ENCODE peak calls at places on chromosome 4, in six cellular contexts. M is stimulated activated CD4-positive, alpha-beta T cell treated with anti-CD3 and anti-CD28 coated beads, Interleukin-4, amount 100 ng/mL, for 1 hour; Z is aorta; L is MCF 10A; E is T-helper 1 cell; Q is retinal pigment epithelial cell. W is an unnamed sample.

GRCh38 chr4:88937081-88937480 is 119.9 kb downstream of the FAM13A start:
- DNase-seq in L (no peak), E (no peak), Z (no peak), Q (no peak), M (no peak), W (no peak)

GRCh38 chr4:53906786-53907185 is 157.6 kb downstream of the CHIC2 start:
- DNase-seq in M (no peak), L (no peak), E (no peak), Q (no peak), Z (no peak), W (no peak)

GRCh38 chr4:64781737-64782326 is 372.6 kb upstream of the TECRL start:
- DNase-seq in M (no peak), Z (no peak), L (peak; percentile 57), Q (peak; percentile 11), E (peak; percentile 0), W (no peak)

GRCh38 chr4:5370286-5370685 is 319.0 kb downstream of the STK32B start:
- DNase-seq in M (no peak), L (peak; percentile 58), E (no peak), Q (no peak), Z (no peak), W (no peak)

GRCh38 chr4:10256203-10256602 is 139.6 kb upstream of the WDR1 start:
- DNase-seq in M (no peak), L (no peak), E (no peak), Q (no peak), Z (no peak), W (no peak)

GRCh38 chr4:145805490-145805889 is 125.5 kb downstream of the C4orf51 start:
- DNase-seq in Z (no peak), L (peak; percentile 53), M (no peak), Q (no peak), E (no peak), W (peak; percentile 62)

GRCh38 chr4:130359537-130359936 is 1263.6 kb downstream of the C4orf33 start:
- DNase-seq in M (no peak), E (no peak), Z (no peak), L (peak; percentile 39), Q (peak; percentile 7), W (no peak)

GRCh38 chr4:147981305-147981704 is 249.4 kb downstream of the ARHGAP10 start:
- DNase-seq in Z (no peak), Q (no peak), M (no peak), E (peak; percentile 23), L (no peak), W (no peak)

GRCh38 chr4:41290486-41290885 is 33.8 kb downstream of the UCHL1 start:
- DNase-seq in L (no peak), Z (no peak), E (no peak), Q (no peak), M (no peak), W (peak; percentile 25)

GRCh38 chr4:137946423-137946822 is 295.7 kb downstream of the SLC7A11 start:
- DNase-seq in M (no peak), Q (no peak), E (no peak), L (no peak), Z (no peak), W (no peak)

GRCh38 chr4:124757121-124757520 is 44.6 kb upstream of the ANKRD50 start:
- DNase-seq in M (no peak), Z (no peak), E (no peak), L (peak; percentile 14), Q (no peak), W (no peak)

GRCh38 chr4:895596-895995 is 36.5 kb downstream of the GAK start:
- DNase-seq in Z (no peak), L (no peak), E (no peak), M (no peak), Q (no peak), W (no peak)

GRCh38 chr4:103429283-103429682 is 231.1 kb upstream of the CENPE start:
- DNase-seq in Q (no peak), L (no peak), Z (no peak), M (no peak), E (peak; percentile 4), W (no peak)

GRCh38 chr4:14155803-14156202 is 528.3 kb upstream of the BOD1L1 start:
- DNase-seq in L (no peak), M (no peak), E (no peak), Q (no peak), Z (no peak), W (no peak)

GRCh38 chr4:153538408-153539057 is 72.4 kb downstream of the TMEM131L start:
- DNase-seq in E (no peak), Z (no peak), M (no peak), L (no peak), Q (no peak), W (peak; percentile 29)

GRCh38 chr4:115110191-115111166 is 2.9 kb downstream of the NDST4 start:
- DNase-seq in Q (no peak), L (peak; percentile 5), Z (no peak), E (no peak), M (no peak), W (no peak)

GRCh38 chr4:130712038-130712437 is 1616.1 kb downstream of the C4orf33 start:
- DNase-seq in L (peak; percentile 51), E (no peak), Q (peak; percentile 25), M (no peak), Z (no peak), W (no peak)

GRCh38 chr4:143083811-143084472 is 100.8 kb upstream of the USP38 start:
- DNase-seq in M (no peak), L (peak; percentile 33), E (no peak), Q (no peak), Z (no peak), W (no peak)

GRCh38 chr4:101806914-101807313 is 16.4 kb downstream of the BANK1 start:
- DNase-seq in L (peak; percentile 3), M (no peak), Z (no peak), E (no peak), Q (no peak), W (no peak)

GRCh38 chr4:7764466-7764865 is 175.2 kb downstream of the AFAP1 start:
- DNase-seq in Z (peak; percentile 24), E (no peak), Q (no peak), L (no peak), M (no peak), W (no peak)

GRCh38 chr4:4872148-4872903 is 12.9 kb downstream of the MSX1 start:
- DNase-seq in E (no peak), M (no peak), L (no peak), Q (no peak), Z (no peak), W (no peak)

GRCh38 chr4:123351713-123352112 is 44.9 kb upstream of the SPRY1 start:
- DNase-seq in L (no peak), E (no peak), M (no peak), Q (no peak), Z (no peak), W (no peak)

GRCh38 chr4:138235419-138235952 is 6.7 kb downstream of the SLC7A11 start:
- DNase-seq in L (peak; percentile 67), M (no peak), E (peak; percentile 25), Z (no peak), Q (peak; percentile 81), W (no peak)

GRCh38 chr4:104693601-104694201 is 199.0 kb upstream of the CXXC4 start:
- DNase-seq in M (no peak), Q (no peak), E (no peak), L (peak; percentile 42), Z (no peak), W (no peak)

GRCh38 chr4:28481565-28481964 is 1620.9 kb downstream of the STIM2 start:
- DNase-seq in M (no peak), E (no peak), Q (no peak), Z (no peak), L (no peak), W (no peak)

GRCh38 chr4:185811509-185812364 is at the start of gene SORBS2:
- DNase-seq in Q (peak; percentile 85), Z (no peak), L (peak; percentile 43), M (no peak), E (no peak), W (peak; percentile 18)

GRCh38 chr4:152697284-152698011 is 17.7 kb upstream of the TMEM154 start:
- DNase-seq in L (peak; percentile 77), Q (no peak), E (no peak), M (no peak), Z (no peak), W (no peak)

GRCh38 chr4:94228488-94229216 is 21.0 kb downstream of the SMARCAD1 start:
- DNase-seq in M (no peak), E (no peak), Z (no peak), L (no peak), Q (no peak), W (no peak)

GRCh38 chr4:146521543-146522097 is at the start of gene SLC10A7:
- DNase-seq in L (peak; percentile 77), E (peak; percentile 75), Z (peak; percentile 79), M (peak; percentile 74), Q (peak; percentile 27), W (peak; percentile 76)

GRCh38 chr4:54231419-54232150 is 2.5 kb downstream of the PDGFRA start:
- DNase-seq in M (no peak), Z (peak; percentile 89), E (no peak), Q (no peak), L (no peak), W (peak; percentile 63)

GRCh38 chr4:153427363-153428071 is 38.6 kb upstream of the TMEM131L start:
- DNase-seq in L (no peak), Q (peak; percentile 91), M (no peak), E (no peak), Z (no peak), W (no peak)

GRCh38 chr4:119105605-119106004 is 30.0 kb upstream of the MYOZ2 start:
- DNase-seq in Q (no peak), L (no peak), E (no peak), M (no peak), Z (no peak), W (no peak)

GRCh38 chr4:26094076-26094475 is 180.1 kb downstream of the SMIM20 start:
- DNase-seq in E (no peak), Q (no peak), L (no peak), M (no peak), Z (no peak), W (no peak)

GRCh38 chr4:120922390-120923200 is at the start of gene PRDM5:
- DNase-seq in E (no peak), Z (peak; percentile 69), L (peak; percentile 40), Q (peak; percentile 13), M (peak; percentile 31), W (peak; percentile 72)

GRCh38 chr4:118758293-118758692 is 73.1 kb downstream of the METTL14 start:
- DNase-seq in M (no peak), L (no peak), Z (no peak), Q (no peak), E (no peak), W (no peak)

GRCh38 chr4:72886602-72887001 is 182.9 kb downstream of the COX18 start:
- DNase-seq in L (peak; percentile 32), Q (no peak), E (no peak), Z (no peak), M (no peak), W (no peak)

GRCh38 chr4:7462509-7462971 is 27.8 kb upstream of the PSAPL1 start:
- DNase-seq in M (no peak), Z (no peak), Q (no peak), L (peak; percentile 68), E (no peak), W (no peak)

GRCh38 chr4:70908993-70909556 is 6.9 kb downstream of the MOB1B start:
- DNase-seq in E (no peak), Z (no peak), L (no peak), Q (no peak), M (no peak), W (no peak)

W was measured in heart right ventricle.